ENCODE peak calls at places on chromosomes 13 and 19, in seven cellular contexts. One of them, this sample, is unnamed.

GRCh38 chr13:39417131-39417530 is 185.9 kb downstream of the LHFPL6 start:
- DNase-seq in CD8-positive, alpha-beta memory T cell: no peak
- DNase-seq in aorta: no peak
- DNase-seq in K562: no peak
- DNase-seq in neuronal stem cell: no peak
- DNase-seq in tibial nerve: no peak
- DNase-seq in GM23248: peak
- DNase-seq in this sample: no peak

GRCh38 chr13:94121686-94122085 is 357.8 kb downstream of the DCT start:
- DNase-seq in CD8-positive, alpha-beta memory T cell: no peak
- DNase-seq in aorta: no peak
- DNase-seq in K562: no peak
- DNase-seq in neuronal stem cell: no peak
- DNase-seq in tibial nerve: no peak
- DNase-seq in GM23248: peak
- DNase-seq in this sample: peak

GRCh38 chr19:1445185-1445931 is 4.6 kb upstream of the APC2 start:
- DNase-seq in CD8-positive, alpha-beta memory T cell: peak
- DNase-seq in aorta: peak
- DNase-seq in K562: peak
- DNase-seq in neuronal stem cell: peak
- DNase-seq in tibial nerve: peak
- DNase-seq in GM23248: peak
- DNase-seq in this sample: peak

GRCh38 chr19:35090160-35090794 is 25.3 kb upstream of the FXYD3 start:
- DNase-seq in CD8-positive, alpha-beta memory T cell: peak
- DNase-seq in aorta: no peak
- DNase-seq in K562: peak
- DNase-seq in neuronal stem cell: peak
- DNase-seq in tibial nerve: peak
- DNase-seq in GM23248: peak
- DNase-seq in this sample: peak

GRCh38 chr19:31300406-31300805 is 48.8 kb downstream of the TSHZ3 start:
- DNase-seq in CD8-positive, alpha-beta memory T cell: no peak
- DNase-seq in aorta: no peak
- DNase-seq in K562: no peak
- DNase-seq in neuronal stem cell: no peak
- DNase-seq in tibial nerve: no peak
- DNase-seq in GM23248: no peak
- DNase-seq in this sample: no peak

GRCh38 chr19:42693760-42694350 is 46.4 kb downstream of the PSG3 start:
- DNase-seq in CD8-positive, alpha-beta memory T cell: no peak
- DNase-seq in aorta: no peak
- DNase-seq in K562: peak
- DNase-seq in neuronal stem cell: no peak
- DNase-seq in tibial nerve: no peak
- DNase-seq in GM23248: peak
- DNase-seq in this sample: peak

GRCh38 chr19:48815870-48816501 is 5.2 kb upstream of the BCAT2 start:
- DNase-seq in CD8-positive, alpha-beta memory T cell: no peak
- DNase-seq in aorta: no peak
- DNase-seq in K562: peak
- DNase-seq in neuronal stem cell: no peak
- DNase-seq in tibial nerve: no peak
- DNase-seq in GM23248: no peak
- DNase-seq in this sample: peak

GRCh38 chr13:47594833-47595232 is 406.2 kb downstream of the SUCLA2 start:
- DNase-seq in CD8-positive, alpha-beta memory T cell: no peak
- DNase-seq in aorta: no peak
- DNase-seq in K562: no peak
- DNase-seq in neuronal stem cell: no peak
- DNase-seq in tibial nerve: no peak
- DNase-seq in GM23248: peak
- DNase-seq in this sample: no peak

GRCh38 chr13:60226507-60226906 is 62.8 kb upstream of the DIAPH3 start:
- DNase-seq in CD8-positive, alpha-beta memory T cell: no peak
- DNase-seq in aorta: no peak
- DNase-seq in K562: peak
- DNase-seq in neuronal stem cell: peak
- DNase-seq in tibial nerve: no peak
- DNase-seq in GM23248: peak
- DNase-seq in this sample: peak

GRCh38 chr13:73662833-73663232 is 471.4 kb downstream of the KLF12 start:
- DNase-seq in CD8-positive, alpha-beta memory T cell: no peak
- DNase-seq in aorta: no peak
- DNase-seq in K562: no peak
- DNase-seq in neuronal stem cell: no peak
- DNase-seq in tibial nerve: no peak
- DNase-seq in GM23248: no peak
- DNase-seq in this sample: no peak

GRCh38 chr13:75329097-75329496 is 152.9 kb downstream of the TBC1D4 start:
- DNase-seq in CD8-positive, alpha-beta memory T cell: no peak
- DNase-seq in aorta: no peak
- DNase-seq in K562: no peak
- DNase-seq in neuronal stem cell: no peak
- DNase-seq in tibial nerve: no peak
- DNase-seq in GM23248: no peak
- DNase-seq in this sample: no peak

GRCh38 chr13:70579941-70580340 is 471.7 kb upstream of the KLHL1 start:
- DNase-seq in CD8-positive, alpha-beta memory T cell: no peak
- DNase-seq in aorta: no peak
- DNase-seq in K562: no peak
- DNase-seq in neuronal stem cell: no peak
- DNase-seq in tibial nerve: no peak
- DNase-seq in GM23248: no peak
- DNase-seq in this sample: no peak

GRCh38 chr13:70585109-70585508 is 476.9 kb upstream of the KLHL1 start:
- DNase-seq in CD8-positive, alpha-beta memory T cell: no peak
- DNase-seq in aorta: no peak
- DNase-seq in K562: no peak
- DNase-seq in neuronal stem cell: no peak
- DNase-seq in tibial nerve: no peak
- DNase-seq in GM23248: no peak
- DNase-seq in this sample: no peak

GRCh38 chr13:70580825-70581224 is 472.6 kb upstream of the KLHL1 start:
- DNase-seq in CD8-positive, alpha-beta memory T cell: no peak
- DNase-seq in aorta: no peak
- DNase-seq in K562: no peak
- DNase-seq in neuronal stem cell: no peak
- DNase-seq in tibial nerve: no peak
- DNase-seq in GM23248: no peak
- DNase-seq in this sample: no peak
- H3K4me3 ChIP-seq in CD8-positive, alpha-beta memory T cell: no peak
- H3K4me3 ChIP-seq in aorta: no peak
- H3K4me3 ChIP-seq in K562: no peak
- H3K4me3 ChIP-seq in neuronal stem cell: no peak
- H3K4me3 ChIP-seq in tibial nerve: no peak
- H3K4me3 ChIP-seq in GM23248: no peak
- H3K4me3 ChIP-seq in this sample: no peak

GRCh38 chr19:16893686-16893990 is 4.8 kb downstream of the F2RL3 start:
- DNase-seq in CD8-positive, alpha-beta memory T cell: no peak
- DNase-seq in aorta: no peak
- DNase-seq in K562: no peak
- DNase-seq in neuronal stem cell: no peak
- DNase-seq in tibial nerve: no peak
- DNase-seq in GM23248: no peak
- DNase-seq in this sample: no peak

GRCh38 chr19:16894080-16894479 is 5.3 kb downstream of the F2RL3 start:
- DNase-seq in CD8-positive, alpha-beta memory T cell: no peak
- DNase-seq in aorta: no peak
- DNase-seq in K562: no peak
- DNase-seq in neuronal stem cell: no peak
- DNase-seq in tibial nerve: no peak
- DNase-seq in GM23248: no peak
- DNase-seq in this sample: no peak

GRCh38 chr19:16896913-16897571 is 8.2 kb downstream of the F2RL3 start:
- DNase-seq in CD8-positive, alpha-beta memory T cell: peak
- DNase-seq in aorta: peak
- DNase-seq in K562: peak
- DNase-seq in neuronal stem cell: peak
- DNase-seq in tibial nerve: peak
- DNase-seq in GM23248: peak
- DNase-seq in this sample: peak

GRCh38 chr19:16896098-16896912 is 7.5 kb downstream of the F2RL3 start:
- DNase-seq in CD8-positive, alpha-beta memory T cell: no peak
- DNase-seq in aorta: no peak
- DNase-seq in K562: peak
- DNase-seq in neuronal stem cell: peak
- DNase-seq in tibial nerve: no peak
- DNase-seq in GM23248: no peak
- DNase-seq in this sample: no peak

DNA sequence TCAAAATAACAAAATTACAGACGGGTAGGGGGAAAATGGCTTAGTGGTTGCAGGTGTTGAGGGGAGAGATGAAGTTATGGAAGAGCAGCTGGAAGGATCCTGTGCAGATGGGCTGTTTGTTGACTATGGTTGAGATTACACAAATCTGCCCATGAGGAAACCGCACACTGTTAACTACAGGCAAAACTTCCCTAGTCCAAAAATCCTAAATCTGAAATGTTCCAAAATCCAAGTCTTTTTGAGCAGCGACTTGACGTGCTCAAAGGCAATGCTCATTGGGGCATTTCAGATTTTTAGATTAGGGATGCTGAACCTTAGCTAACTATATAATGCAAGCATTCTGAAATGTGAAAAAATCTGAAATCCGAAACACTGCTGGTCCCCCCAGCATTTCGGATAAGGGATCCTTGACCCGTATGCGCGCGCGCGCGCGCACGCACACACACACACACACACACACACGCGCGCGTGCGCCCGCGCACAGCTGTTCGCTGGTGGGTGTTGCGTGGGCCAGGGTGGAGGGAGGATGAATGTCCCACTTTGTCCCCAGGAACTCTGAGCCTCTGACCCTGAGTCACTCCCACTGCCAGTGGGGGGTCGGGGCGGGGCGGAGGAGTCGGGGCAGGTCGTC is 6.8 kb downstream of the F2RL3 start:
- DNase-seq in CD8-positive, alpha-beta memory T cell: no peak
- DNase-seq in aorta: no peak
- DNase-seq in K562: no peak
- DNase-seq in neuronal stem cell: peak
- DNase-seq in tibial nerve: no peak
- DNase-seq in GM23248: no peak
- DNase-seq in this sample: peak
- H3K4me3 ChIP-seq in CD8-positive, alpha-beta memory T cell: no peak
- H3K4me3 ChIP-seq in aorta: no peak
- H3K4me3 ChIP-seq in K562: peak
- H3K4me3 ChIP-seq in neuronal stem cell: no peak
- H3K4me3 ChIP-seq in tibial nerve: no peak
- H3K4me3 ChIP-seq in GM23248: no peak
- H3K4me3 ChIP-seq in this sample: no peak

GRCh38 chr19:40689339-40690049 is 957 bp downstream of the NUMBL start:
- DNase-seq in CD8-positive, alpha-beta memory T cell: no peak
- DNase-seq in aorta: no peak
- DNase-seq in K562: peak
- DNase-seq in neuronal stem cell: no peak
- DNase-seq in tibial nerve: no peak
- DNase-seq in GM23248: peak
- DNase-seq in this sample: peak

GRCh38 chr19:40691421-40692211 is 1.2 kb upstream of the NUMBL start:
- DNase-seq in CD8-positive, alpha-beta memory T cell: no peak
- DNase-seq in aorta: no peak
- DNase-seq in K562: peak
- DNase-seq in neuronal stem cell: no peak
- DNase-seq in tibial nerve: no peak
- DNase-seq in GM23248: peak
- DNase-seq in this sample: no peak

GRCh38 chr19:40690050-40690698 is at the start of gene NUMBL:
- DNase-seq in CD8-positive, alpha-beta memory T cell: no peak
- DNase-seq in aorta: no peak
- DNase-seq in K562: no peak
- DNase-seq in neuronal stem cell: peak
- DNase-seq in tibial nerve: no peak
- DNase-seq in GM23248: no peak
- DNase-seq in this sample: no peak

GRCh38 chr19:40692212-40692551 is 1.7 kb upstream of the NUMBL start:
- DNase-seq in CD8-positive, alpha-beta memory T cell: no peak
- DNase-seq in aorta: no peak
- DNase-seq in K562: no peak
- DNase-seq in neuronal stem cell: no peak
- DNase-seq in tibial nerve: no peak
- DNase-seq in GM23248: peak
- DNase-seq in this sample: no peak

GRCh38 chr19:40690699-40691420 is 409 bp upstream of the NUMBL start:
- DNase-seq in CD8-positive, alpha-beta memory T cell: peak
- DNase-seq in aorta: peak
- DNase-seq in K562: peak
- DNase-seq in neuronal stem cell: no peak
- DNase-seq in tibial nerve: peak
- DNase-seq in GM23248: peak
- DNase-seq in this sample: peak
- H3K4me3 ChIP-seq in CD8-positive, alpha-beta memory T cell: peak
- H3K4me3 ChIP-seq in aorta: peak
- H3K4me3 ChIP-seq in K562: peak
- H3K4me3 ChIP-seq in neuronal stem cell: peak
- H3K4me3 ChIP-seq in tibial nerve: peak
- H3K4me3 ChIP-seq in GM23248: peak
- H3K4me3 ChIP-seq in this sample: peak

GRCh38 chr19:58305065-58305931 is at the start of gene ERVK3-1:
- DNase-seq in CD8-positive, alpha-beta memory T cell: peak
- DNase-seq in aorta: peak
- DNase-seq in K562: peak
- DNase-seq in neuronal stem cell: peak
- DNase-seq in tibial nerve: peak
- DNase-seq in GM23248: peak
- DNase-seq in this sample: peak
- H3K4me3 ChIP-seq in CD8-positive, alpha-beta memory T cell: peak
- H3K4me3 ChIP-seq in aorta: peak
- H3K4me3 ChIP-seq in K562: peak
- H3K4me3 ChIP-seq in neuronal stem cell: peak
- H3K4me3 ChIP-seq in tibial nerve: peak
- H3K4me3 ChIP-seq in GM23248: peak
- H3K4me3 ChIP-seq in this sample: peak

DNA sequence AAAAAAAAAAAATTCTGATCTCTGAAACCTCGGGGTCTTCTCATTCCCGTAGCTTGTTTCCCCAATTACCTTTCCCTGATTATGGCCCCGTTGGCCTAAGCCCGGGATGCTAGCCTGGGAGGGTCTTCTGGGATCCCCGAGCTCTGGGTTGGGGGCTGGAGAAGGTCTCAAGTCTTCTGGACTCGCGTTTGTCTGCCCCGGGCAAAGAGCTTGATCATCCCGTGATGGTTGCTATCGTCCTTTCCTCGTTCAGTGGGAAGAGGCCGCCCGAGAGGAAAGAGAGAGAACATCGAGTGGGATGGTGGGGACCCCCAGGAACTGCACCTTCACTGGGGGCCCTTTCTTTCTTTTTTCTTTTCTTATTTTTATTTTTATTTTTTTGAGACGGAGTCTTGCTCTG is 2.4 kb downstream of the GNA15 start:
- DNase-seq in CD8-positive, alpha-beta memory T cell: no peak
- DNase-seq in aorta: no peak
- DNase-seq in K562: no peak
- DNase-seq in neuronal stem cell: no peak
- DNase-seq in tibial nerve: no peak
- DNase-seq in GM23248: no peak
- DNase-seq in this sample: no peak
- H3K4me3 ChIP-seq in CD8-positive, alpha-beta memory T cell: no peak
- H3K4me3 ChIP-seq in aorta: no peak
- H3K4me3 ChIP-seq in K562: no peak
- H3K4me3 ChIP-seq in neuronal stem cell: no peak
- H3K4me3 ChIP-seq in tibial nerve: no peak
- H3K4me3 ChIP-seq in GM23248: no peak
- H3K4me3 ChIP-seq in this sample: no peak